ENCODE peak calls at places on chromosomes 2 and 18, in five cellular contexts. U, T, I, D and N are unnamed samples.

GRCh38 chr2:54558976-54559410 is 102.9 kb downstream of the SPTBN1 start:
- DNase-seq in U (peak; percentile 62), T (no peak), I (no peak), D (no peak), N (no peak)

GRCh38 chr2:183592271-183592670 is 468.0 kb downstream of the NUP35 start:
- DNase-seq in U (no peak), T (no peak), I (no peak), D (no peak), N (no peak)

GRCh38 chr2:71923887-71924533 is 223.7 kb downstream of the CYP26B1 start:
- DNase-seq in U (peak; percentile 96), T (peak; percentile 2), I (peak; percentile 76), D (peak; percentile 68), N (no peak)

GRCh38 chr2:10930731-10931516 is 19.2 kb downstream of the KCNF1 start:
- DNase-seq in U (no peak), T (no peak), I (peak; percentile 53), D (no peak), N (no peak)

GRCh38 chr2:181308731-181309130 is 148.5 kb upstream of the ITGA4 start:
- DNase-seq in U (no peak), T (no peak), I (no peak), D (no peak), N (no peak)

GRCh38 chr2:10404324-10405143 is 43.6 kb downstream of the ODC1 start:
- DNase-seq in U (no peak), T (no peak), I (no peak), D (no peak), N (no peak)

GRCh38 chr18:49006641-49007136 is 55.9 kb upstream of the SMAD7 start:
- DNase-seq in U (peak; percentile 30), T (no peak), I (no peak), D (no peak), N (no peak)

GRCh38 chr2:54872783-54873182 is 149.3 kb downstream of the EML6 start:
- DNase-seq in U (no peak), T (no peak), I (no peak), D (no peak), N (no peak)

GRCh38 chr18:45198526-45198925 is 416.8 kb upstream of the SLC14A2 start:
- DNase-seq in U (no peak), T (no peak), I (no peak), D (no peak), N (no peak)

GRCh38 chr2:138403431-138403927 is 98.1 kb upstream of the SPOPL start:
- DNase-seq in U (no peak), T (no peak), I (no peak), D (no peak), N (no peak)

GRCh38 chr2:69931832-69932595 is 17.1 kb downstream of the MXD1 start:
- DNase-seq in U (no peak), T (no peak), I (no peak), D (no peak), N (no peak)

GRCh38 chr2:69932596-69932922 is 17.6 kb downstream of the MXD1 start:
- DNase-seq in U (no peak), T (no peak), I (no peak), D (no peak), N (no peak)

DNA sequence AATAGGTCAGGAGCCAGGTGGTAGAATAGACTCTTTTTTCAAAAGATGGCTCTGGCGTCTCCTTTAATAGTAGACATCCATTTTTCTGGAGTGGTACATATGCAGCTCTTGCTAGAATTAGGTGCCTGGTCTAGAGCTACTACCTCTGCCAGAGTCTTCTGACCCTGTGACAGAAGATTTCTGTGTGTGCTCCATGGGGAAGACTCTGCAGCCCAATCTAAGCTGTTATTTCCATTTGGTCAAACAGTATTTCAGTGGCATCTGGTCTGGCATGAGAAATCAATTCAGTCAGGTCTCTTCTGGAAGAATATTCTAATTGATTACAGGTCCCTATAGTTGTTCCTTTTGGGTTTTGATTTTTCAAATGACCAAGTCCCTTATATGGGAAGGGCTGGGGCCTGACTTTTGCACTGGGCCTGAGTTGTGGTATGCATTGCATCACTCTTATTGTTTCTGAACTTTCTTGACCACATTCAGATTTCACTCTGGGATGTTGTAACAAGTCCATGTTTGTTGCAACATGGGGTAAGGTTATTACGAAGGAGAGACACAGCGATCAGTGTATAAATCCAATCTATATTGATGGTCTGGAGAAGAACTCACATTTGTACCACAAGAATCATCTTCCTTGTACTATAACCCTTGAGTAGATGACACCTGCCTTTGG is 12.1 kb downstream of the MXD1 start:
- DNase-seq in U (no peak), T (no peak), I (peak; percentile 86), D (no peak), N (no peak)
- TF ChIP-seq CTCF in U (no peak), T (no peak), I (no peak), D (no peak), N (no peak)

DNA sequence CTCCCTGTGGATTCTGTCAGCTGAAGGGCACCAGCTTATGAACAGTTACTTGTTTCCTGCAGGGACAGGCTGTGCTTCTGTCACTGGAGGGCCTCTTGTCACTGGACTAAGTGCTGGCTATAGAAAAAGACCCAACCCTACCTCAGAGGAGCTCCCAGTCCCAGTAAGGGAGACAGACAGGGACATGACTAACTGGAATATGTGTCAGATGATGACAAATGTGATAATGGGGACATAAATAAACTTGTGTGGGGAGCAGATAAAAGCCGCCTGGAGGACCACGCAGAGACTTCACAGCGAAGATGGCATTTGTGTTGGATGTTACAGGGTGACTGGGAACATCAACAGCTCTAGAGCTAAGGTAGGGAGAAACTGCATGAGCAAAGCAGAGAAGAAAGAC is 95.0 kb downstream of the MAPRE2 start:
- DNase-seq in U (no peak), T (no peak), I (no peak), D (no peak), N (no peak)
- H3K36me3 ChIP-seq in U (no peaks in the 10 kb centered on the region), T (peaks cover 9% of the 10 kb centered on the region), I (no peaks in the 10 kb centered on the region), D (peaks cover 62% of the 10 kb centered on the region), N (no peaks in the 10 kb centered on the region)

DNA sequence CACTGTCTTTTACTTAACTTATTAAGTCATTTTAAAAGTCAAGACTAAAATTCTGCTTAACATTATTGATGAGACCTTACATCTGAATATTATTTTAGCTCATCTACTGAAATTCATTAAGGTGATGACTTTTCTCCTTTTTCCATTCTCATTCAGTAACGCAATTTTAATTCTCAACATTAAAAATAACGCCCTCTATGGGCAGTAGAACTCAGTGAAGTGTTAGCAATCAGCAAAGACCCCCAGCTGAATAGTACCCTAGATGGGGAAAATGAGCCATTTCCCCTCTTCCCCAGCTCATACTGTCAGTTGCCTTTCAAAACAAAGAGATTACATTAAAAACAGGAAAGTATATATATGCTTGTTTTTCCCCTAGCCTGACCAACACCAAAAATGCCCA is 203.3 kb downstream of the NR4A2 start:
- DNase-seq in U (peak; percentile 40), T (no peak), I (no peak), D (no peak), N (no peak)
- TF ChIP-seq CTCF in U (peak; percentile 45), T (peak; percentile 10), I (no peak), D (no peak), N (no peak)

DNA sequence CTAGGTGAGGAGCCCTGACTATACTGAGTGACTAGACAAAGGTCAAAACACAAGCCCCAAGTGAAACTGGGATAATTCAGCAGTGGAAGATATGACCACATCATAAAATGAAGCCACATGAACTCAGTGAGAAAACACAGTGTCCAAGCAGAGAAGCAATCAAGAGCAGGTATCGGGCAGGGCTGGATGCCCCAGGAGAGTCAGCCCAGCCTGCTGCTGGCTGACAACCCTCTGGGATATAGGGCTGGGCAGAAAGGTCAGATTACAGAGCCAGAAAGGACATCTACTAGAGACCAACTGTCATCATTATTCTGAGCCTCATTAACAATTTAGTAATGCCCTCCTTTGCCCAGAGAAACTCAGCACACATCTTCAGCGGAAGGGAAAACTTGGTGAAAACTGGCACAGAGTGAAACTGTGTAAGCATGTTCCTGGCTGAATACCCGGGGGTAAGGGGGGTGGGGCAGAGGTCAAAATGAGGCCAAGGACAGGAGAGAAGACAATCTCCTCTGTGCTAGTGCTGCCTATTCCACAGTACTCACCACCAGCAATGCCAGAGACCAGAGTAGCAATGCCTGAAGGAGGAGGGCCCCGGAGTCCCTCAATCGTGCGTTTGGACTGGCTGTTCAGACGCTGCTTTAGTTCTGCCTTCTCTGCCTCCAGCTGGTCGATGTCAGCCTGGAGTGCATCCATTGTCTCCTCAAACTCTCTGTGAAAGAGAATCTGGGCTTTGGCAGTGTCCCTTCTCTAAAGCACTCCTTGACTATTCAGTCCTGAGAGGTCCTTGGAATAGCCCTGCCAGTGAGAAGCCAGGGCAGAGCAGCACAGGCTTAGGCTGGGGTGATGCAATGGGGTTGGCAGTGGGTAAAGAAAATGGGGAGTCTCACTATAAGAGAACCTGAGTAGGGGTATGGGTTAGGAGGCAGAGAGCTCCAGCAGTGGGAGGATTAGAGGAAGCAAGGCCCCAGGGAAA is 15.3 kb downstream of the DCTN1 start:
- DNase-seq in U (no peak), T (no peak), I (no peak), D (no peak), N (no peak)
- H3K36me3 ChIP-seq in U (peaks cover 52% of the 10 kb centered on the region), T (peaks cover 34% of the 10 kb centered on the region), I (peaks cover 35% of the 10 kb centered on the region), D (peaks cover 100% of the 10 kb centered on the region), N (peaks cover 23% of the 10 kb centered on the region)

GRCh38 chr2:193861557-193861956 is 1666.8 kb upstream of the TMEFF2 start:
- DNase-seq in U (no peak), T (no peak), I (no peak), D (no peak), N (no peak)
- TF ChIP-seq CTCF in U (no peak), T (no peak), I (no peak), D (no peak), N (no peak)

DNA sequence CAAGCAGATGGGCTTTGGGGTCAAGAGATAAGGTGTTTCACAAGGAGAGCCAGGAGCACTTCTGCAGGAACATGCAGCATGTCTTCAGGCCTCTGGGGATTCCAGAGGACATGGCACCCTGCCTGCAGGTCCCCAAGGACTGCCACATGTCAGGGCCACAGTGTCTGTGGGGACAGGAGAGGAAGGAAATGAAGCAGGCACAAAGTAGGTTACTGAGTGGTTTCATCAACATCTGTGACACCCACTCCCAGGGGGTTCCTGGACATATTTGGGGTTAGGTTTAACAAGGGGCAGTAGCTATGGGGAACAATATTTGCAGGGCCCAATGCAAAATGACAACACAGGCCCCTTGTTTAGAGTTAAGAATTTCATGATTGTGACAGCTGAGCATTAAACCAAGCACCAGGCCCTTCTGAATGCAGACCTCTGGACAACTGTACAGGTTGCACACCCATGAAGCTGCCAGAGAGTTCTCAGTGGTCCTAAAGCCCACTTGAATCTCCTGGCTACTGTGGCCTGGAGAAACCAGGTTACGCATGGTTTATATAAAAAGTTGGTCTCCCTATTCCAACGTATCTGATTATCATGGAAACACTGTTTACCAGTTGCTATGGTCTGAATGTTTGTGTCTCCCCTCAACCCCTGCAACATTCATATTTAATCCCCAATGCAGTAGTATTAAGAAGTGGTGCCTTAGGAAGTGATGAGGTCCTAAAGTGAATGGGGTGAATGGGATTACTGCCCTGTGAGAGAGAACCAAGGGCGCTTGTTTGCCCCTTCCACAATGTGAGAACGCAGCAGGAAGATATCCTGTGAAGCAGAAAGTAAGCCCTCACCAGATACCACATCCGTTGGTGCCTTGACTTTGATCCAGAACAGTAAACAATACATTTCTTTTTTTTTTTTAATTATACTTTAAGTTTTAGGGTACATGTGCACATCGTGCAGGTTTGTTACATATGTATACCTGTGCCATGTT is 48.2 kb upstream of the ANXA4 start:
- DNase-seq in U (no peak), T (peak; percentile 63), I (no peak), D (no peak), N (peak; percentile 44)
- H3K36me3 ChIP-seq in U (no peaks in the 10 kb centered on the region), T (no peaks in the 10 kb centered on the region), I (no peaks in the 10 kb centered on the region), D (no peaks in the 10 kb centered on the region), N (no peaks in the 10 kb centered on the region)

GRCh38 chr18:9772847-9773677 is 65.0 kb downstream of the RAB31 start:
- DNase-seq in U (no peak), T (no peak), I (no peak), D (no peak), N (no peak)
- TF ChIP-seq CTCF in U (no peak), T (no peak), I (no peak), D (no peak), N (no peak)

GRCh38 chr2:135647836-135648579 is 93.6 kb upstream of the UBXN4 start:
- DNase-seq in U (no peak), T (no peak), I (no peak), D (no peak), N (no peak)

GRCh38 chr2:135651717-135652116 is 89.9 kb upstream of the UBXN4 start:
- DNase-seq in U (no peak), T (no peak), I (no peak), D (no peak), N (no peak)

GRCh38 chr2:135650721-135651120 is 90.9 kb upstream of the UBXN4 start:
- DNase-seq in U (no peak), T (no peak), I (no peak), D (no peak), N (no peak)
- H3K36me3 ChIP-seq in U (peaks cover 29% of the 10 kb centered on the region), T (peaks cover 7% of the 10 kb centered on the region), I (peaks cover 3% of the 10 kb centered on the region), D (peaks cover 27% of the 10 kb centered on the region), N (no peaks in the 10 kb centered on the region)